ENCODE peak calls at places on chromosomes 2 and 18, in ten cellular contexts. W is tibial artery, J is upper lobe of right lung, Q is lower lobe of right lung, L is A549, G is spleen, Z is cardiac muscle cell, E is uterus, B is K562, X is neural progenitor cell. F is an unnamed sample. For H3K4me1, the result is how much of the 10 kb centered on the place peaks cover.

GRCh38 chr2:215188078-215188477 is 49.7 kb upstream of the ABCA12 start:
- DNase-seq in W (no peak), J (no peak), Q (no peak), L (no peak), G (no peak), Z (peak), E (no peak), B (no peak), X (no peak), F (no peak)

GRCh38 chr2:159786938-159787337 is 11.1 kb downstream of the CD302 start:
- DNase-seq in W (no peak), J (no peak), Q (no peak), L (no peak), G (no peak), Z (no peak), E (no peak), B (no peak), X (no peak), F (no peak)

GRCh38 chr2:113964436-113964835 is 74.5 kb downstream of the ACTR3 start:
- DNase-seq in W (no peak), J (no peak), Q (no peak), L (no peak), G (no peak), Z (no peak), E (no peak), B (no peak), X (no peak), F (no peak)

GRCh38 chr18:48548404-48548771 is 9.6 kb downstream of the CTIF start:
- DNase-seq in W (peak), J (peak), Q (no peak), L (no peak), G (no peak), Z (peak), E (no peak), B (no peak), X (no peak), F (no peak)

GRCh38 chr2:18247282-18248110 is 313.0 kb downstream of the RDH14 start:
- DNase-seq in W (no peak), J (no peak), Q (no peak), L (no peak), G (no peak), Z (no peak), E (no peak), B (no peak), X (no peak), F (no peak)

GRCh38 chr2:71498261-71498701 is 44.9 kb downstream of the DYSF start:
- DNase-seq in W (peak), J (no peak), Q (no peak), L (peak), G (no peak), Z (peak), E (no peak), B (no peak), X (no peak), F (no peak)

GRCh38 chr2:65186093-65186868 is 41.4 kb upstream of the ACTR2 start:
- DNase-seq in W (no peak), J (no peak), Q (no peak), L (no peak), G (no peak), Z (no peak), E (no peak), B (no peak), X (no peak), F (no peak)

GRCh38 chr2:94870392-94871225 is 621 bp upstream of the TEKT4 start:
- DNase-seq in W (peak), J (peak), Q (peak), L (no peak), G (peak), Z (no peak), E (no peak), B (peak), X (no peak), F (peak)

GRCh38 chr2:129936334-129936934 is 43.0 kb upstream of the RAB6C start:
- DNase-seq in W (no peak), J (no peak), Q (no peak), L (no peak), G (no peak), Z (peak), E (no peak), B (peak), X (peak), F (no peak)

GRCh38 chr2:78699696-78700095 is 325.8 kb upstream of the REG3G start:
- DNase-seq in W (no peak), J (no peak), Q (no peak), L (no peak), G (no peak), Z (no peak), E (no peak), B (no peak), X (no peak), F (no peak)

GRCh38 chr2:196987654-196988364 is 61.3 kb upstream of the PGAP1 start:
- DNase-seq in W (no peak), J (no peak), Q (no peak), L (peak), G (no peak), Z (peak), E (peak), B (no peak), X (peak), F (no peak)

GRCh38 chr2:23926289-23926749 is 604 bp downstream of the ATAD2B start:
- DNase-seq in W (no peak), J (no peak), Q (peak), L (peak), G (peak), Z (no peak), E (no peak), B (no peak), X (peak), F (peak)

GRCh38 chr2:23918837-23919489 is 8.0 kb downstream of the ATAD2B start:
- DNase-seq in W (no peak), J (no peak), Q (no peak), L (no peak), G (peak), Z (no peak), E (no peak), B (no peak), X (no peak), F (no peak)

GRCh38 chr2:23925702-23926288 is 1.1 kb downstream of the ATAD2B start:
- DNase-seq in W (peak), J (no peak), Q (no peak), L (no peak), G (no peak), Z (peak), E (peak), B (no peak), X (no peak), F (peak)

GRCh38 chr2:23926750-23927627 is at the start of gene ATAD2B:
- DNase-seq in W (peak), J (peak), Q (peak), L (peak), G (peak), Z (peak), E (peak), B (peak), X (peak), F (peak)

DNA sequence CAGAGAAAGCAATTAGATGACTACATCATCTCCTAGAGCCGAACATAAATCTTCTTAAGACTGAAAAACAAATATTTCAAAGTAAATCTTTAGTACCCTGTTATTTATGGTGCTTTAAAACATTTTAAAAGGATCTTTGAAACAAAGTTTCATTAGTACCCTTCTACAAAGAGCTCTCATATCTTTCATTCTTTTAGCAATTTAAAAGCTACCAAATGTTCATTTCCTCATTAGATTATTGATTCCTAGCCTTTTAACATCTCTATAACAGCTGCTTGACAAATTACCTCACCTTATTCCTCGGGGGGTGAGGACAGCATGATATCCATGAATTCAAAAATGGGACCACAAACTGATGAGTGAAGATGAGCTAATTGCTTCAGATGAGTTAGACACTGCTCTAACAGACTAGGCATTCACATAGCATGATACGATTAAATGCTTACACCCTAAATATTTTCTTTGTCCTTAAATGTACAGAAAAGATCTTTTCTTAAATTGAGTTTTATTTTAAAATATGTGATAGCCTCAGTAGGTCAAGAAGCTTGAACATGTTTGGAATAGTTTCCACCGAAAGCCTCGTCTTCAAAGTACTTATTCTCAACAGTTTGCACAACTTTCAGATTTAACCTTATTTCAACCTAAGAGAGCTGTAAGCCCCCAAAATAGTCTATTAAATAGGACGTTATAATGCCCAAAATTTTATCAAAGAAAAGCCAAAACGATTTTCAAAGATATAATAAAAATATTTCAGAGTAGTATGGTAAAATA is 2.1 kb downstream of the ATAD2B start:
- DNase-seq in W (no peak), J (no peak), Q (no peak), L (no peak), G (no peak), Z (no peak), E (no peak), B (no peak), X (no peak), F (no peak)
- H3K4me1 ChIP-seq in W (under half), J (under half), Q (under half), L (under half), G (half or more), Z (under half), E (under half), B (under half), X (under half), F (under half)

GRCh38 chr2:108625186-108625827 is 91.0 kb downstream of the LIMS1 start:
- DNase-seq in W (no peak), J (no peak), Q (no peak), L (no peak), G (no peak), Z (no peak), E (no peak), B (no peak), X (no peak), F (no peak)

GRCh38 chr2:108621087-108621559 is 86.9 kb downstream of the LIMS1 start:
- DNase-seq in W (no peak), J (no peak), Q (peak), L (no peak), G (peak), Z (no peak), E (no peak), B (peak), X (peak), F (peak)

GRCh38 chr2:108621689-108622681 is 87.7 kb downstream of the LIMS1 start:
- DNase-seq in W (no peak), J (no peak), Q (no peak), L (no peak), G (no peak), Z (no peak), E (no peak), B (no peak), X (peak), F (no peak)

GRCh38 chr2:108625828-108626195 is 91.5 kb downstream of the LIMS1 start:
- DNase-seq in W (no peak), J (no peak), Q (no peak), L (no peak), G (no peak), Z (no peak), E (no peak), B (no peak), X (no peak), F (no peak)

GRCh38 chr2:108623616-108624015 is 89.3 kb downstream of the LIMS1 start:
- DNase-seq in W (no peak), J (no peak), Q (no peak), L (no peak), G (no peak), Z (no peak), E (no peak), B (no peak), X (no peak), F (no peak)
- H3K4me1 ChIP-seq in W (under half), J (half or more), Q (half or more), L (under half), G (half or more), Z (under half), E (under half), B (under half), X (under half), F (under half)

GRCh38 chr2:68796306-68796905 is 61.8 kb downstream of the ARHGAP25 start:
- DNase-seq in W (no peak), J (no peak), Q (no peak), L (no peak), G (no peak), Z (peak), E (no peak), B (no peak), X (no peak), F (no peak)
- H3K4me1 ChIP-seq in W (under half), J (under half), Q (under half), L (under half), G (half or more), Z (under half), E (under half), B (under half), X (under half), F (under half)

GRCh38 chr2:24354899-24355298 is 5.4 kb downstream of the ITSN2 start:
- DNase-seq in W (no peak), J (no peak), Q (no peak), L (no peak), G (no peak), Z (no peak), E (no peak), B (no peak), X (no peak), F (no peak)

GRCh38 chr2:24353364-24353763 is 7.0 kb downstream of the ITSN2 start:
- DNase-seq in W (no peak), J (no peak), Q (no peak), L (no peak), G (no peak), Z (no peak), E (no peak), B (no peak), X (no peak), F (no peak)

GRCh38 chr2:24352664-24353063 is 7.7 kb downstream of the ITSN2 start:
- DNase-seq in W (no peak), J (no peak), Q (no peak), L (no peak), G (no peak), Z (peak), E (no peak), B (no peak), X (no peak), F (no peak)

GRCh38 chr2:24354382-24354781 is 6.0 kb downstream of the ITSN2 start:
- DNase-seq in W (no peak), J (no peak), Q (no peak), L (no peak), G (no peak), Z (no peak), E (no peak), B (no peak), X (no peak), F (no peak)

DNA sequence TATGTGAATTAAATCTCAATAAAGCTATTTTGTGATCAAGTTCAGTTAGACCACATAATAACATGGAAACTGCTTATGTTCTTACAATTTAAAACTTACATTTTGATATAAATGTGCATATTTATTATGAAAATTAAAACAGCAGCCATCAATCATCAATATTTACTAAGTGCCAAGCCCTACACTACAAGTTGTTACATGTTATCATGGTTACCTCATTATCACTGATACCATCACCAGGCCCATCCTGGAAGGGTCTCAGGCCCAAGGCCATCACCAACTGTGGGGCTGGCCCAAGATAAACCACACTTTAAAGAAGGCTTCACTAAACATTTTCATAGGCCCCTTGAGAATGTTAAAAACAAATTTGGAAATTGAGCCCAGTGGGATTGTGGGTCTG is 6.4 kb downstream of the ITSN2 start:
- DNase-seq in W (no peak), J (no peak), Q (no peak), L (no peak), G (no peak), Z (no peak), E (no peak), B (no peak), X (no peak), F (no peak)
- H3K4me1 ChIP-seq in W (under half), J (half or more), Q (half or more), L (under half), G (half or more), Z (under half), E (under half), B (under half), X (under half), F (under half)

DNA sequence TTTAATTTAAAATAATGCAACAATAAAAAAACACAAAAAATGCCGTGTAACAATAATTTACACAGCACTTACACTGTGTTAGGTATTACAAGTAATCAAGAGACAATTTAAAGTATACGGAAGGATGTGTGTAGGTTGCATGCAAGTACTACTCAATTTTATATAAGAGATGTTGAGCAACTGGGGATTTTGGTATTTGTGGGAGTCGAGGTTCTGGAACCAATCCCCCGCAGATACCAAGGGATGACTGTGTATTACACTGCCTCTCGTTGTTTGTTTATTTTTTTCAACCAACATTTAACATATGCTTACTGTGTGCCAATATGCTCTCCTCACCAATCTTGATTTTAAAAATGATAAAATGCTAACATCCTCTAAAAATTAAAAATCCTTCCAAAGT is 24.8 kb downstream of the MAP3K2 start:
- DNase-seq in W (no peak), J (no peak), Q (no peak), L (no peak), G (no peak), Z (peak), E (no peak), B (no peak), X (no peak), F (no peak)
- H3K4me1 ChIP-seq in W (under half), J (under half), Q (under half), L (half or more), G (half or more), Z (under half), E (under half), B (under half), X (under half), F (under half)

DNA sequence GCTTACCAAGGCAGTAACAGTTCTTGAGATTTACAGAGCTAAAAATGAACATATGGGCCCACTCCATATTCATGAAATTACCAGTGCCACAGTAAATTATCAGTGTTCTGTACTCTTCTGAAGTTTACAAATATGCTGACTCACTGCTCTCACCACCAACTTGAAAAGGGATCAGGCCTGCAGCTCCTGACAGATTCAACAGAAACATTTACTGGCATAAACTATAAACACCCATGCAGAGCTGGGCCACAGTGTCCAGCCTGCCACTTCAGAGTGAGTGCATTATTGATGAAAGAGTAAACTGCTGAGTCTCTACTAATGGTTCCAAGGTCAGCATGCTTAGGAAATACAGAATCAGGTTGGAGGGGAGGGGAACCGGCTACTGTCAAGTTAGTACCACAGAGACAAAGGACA is 83.1 kb downstream of the FARSB start:
- DNase-seq in W (no peak), J (no peak), Q (no peak), L (no peak), G (no peak), Z (peak), E (no peak), B (no peak), X (no peak), F (no peak)
- H3K4me1 ChIP-seq in W (under half), J (under half), Q (under half), L (under half), G (under half), Z (under half), E (under half), B (under half), X (half or more), F (under half)

GRCh38 chr2:105379741-105380186 is 19.1 kb downstream of the FHL2 start:
- DNase-seq in W (no peak), J (no peak), Q (no peak), L (no peak), G (no peak), Z (no peak), E (no peak), B (no peak), X (no peak), F (no peak)
- H3K4me1 ChIP-seq in W (under half), J (under half), Q (under half), L (under half), G (under half), Z (half or more), E (under half), B (under half), X (under half), F (under half)

DNA sequence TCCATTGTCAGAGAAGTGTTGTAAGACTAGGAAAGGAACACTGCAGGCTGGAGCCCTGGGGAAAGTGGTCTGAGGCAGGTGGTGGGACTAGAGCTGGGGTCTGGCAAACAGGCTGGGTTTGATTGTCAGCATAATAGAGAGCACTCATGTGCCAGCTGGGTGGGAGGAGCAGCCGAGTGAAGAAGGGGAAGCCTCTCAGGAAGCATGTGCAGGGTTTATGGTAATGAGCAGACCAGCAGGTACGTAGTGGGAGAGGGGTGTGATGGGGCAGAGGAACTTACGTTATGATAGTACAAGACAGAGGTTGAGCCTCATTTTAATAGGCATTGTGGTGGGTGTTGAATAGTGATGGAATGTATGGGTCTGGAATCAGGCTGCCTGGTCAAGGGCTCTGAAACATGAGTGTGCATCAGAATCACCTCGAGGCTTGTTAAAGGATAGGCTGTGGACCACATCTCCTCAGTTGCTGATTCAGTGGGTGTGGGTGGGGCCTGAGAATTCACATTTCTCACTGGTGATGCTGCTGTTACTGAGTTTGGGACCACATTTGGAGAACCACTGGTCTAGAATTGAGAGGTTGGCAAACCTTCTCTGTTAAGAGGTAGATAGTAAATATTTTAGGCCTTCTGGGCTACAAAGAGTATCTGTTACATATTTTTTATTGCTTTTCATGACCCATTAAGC is 1.6 kb upstream of the MGAT5 start:
- DNase-seq in W (no peak), J (no peak), Q (no peak), L (no peak), G (peak), Z (no peak), E (no peak), B (no peak), X (no peak), F (no peak)
- H3K4me1 ChIP-seq in W (under half), J (under half), Q (under half), L (under half), G (half or more), Z (under half), E (under half), B (under half), X (under half), F (under half)

DNA sequence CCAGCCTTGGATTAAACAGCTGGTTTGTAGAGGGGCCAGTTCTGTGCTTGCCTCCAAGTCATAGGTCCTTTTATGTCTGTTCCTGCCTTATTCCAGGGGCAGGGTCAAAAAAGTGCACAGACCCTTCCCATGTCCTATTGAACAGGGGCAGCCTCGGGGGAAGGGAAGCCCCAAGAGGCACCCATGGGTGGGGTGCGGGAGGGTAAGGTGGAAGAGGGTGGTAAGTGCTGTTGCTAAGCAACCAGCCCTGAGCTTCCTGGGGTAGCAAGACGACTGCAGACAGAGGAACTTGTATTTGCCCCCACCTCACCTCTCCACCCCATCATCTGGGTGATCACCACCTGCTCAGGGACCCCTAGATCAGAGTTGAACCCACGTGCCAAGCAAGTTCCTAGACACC is 7.7 kb downstream of the DNMT3A start:
- DNase-seq in W (no peak), J (no peak), Q (no peak), L (no peak), G (peak), Z (no peak), E (no peak), B (no peak), X (no peak), F (no peak)
- H3K4me1 ChIP-seq in W (half or more), J (under half), Q (under half), L (under half), G (half or more), Z (under half), E (under half), B (under half), X (under half), F (under half)

F was measured in right cardiac atrium.